ENCODE peak calls at places on chromosomes 6 and 20, in four cellular contexts. One of them, this sample, is unnamed.

GRCh38 chr6:41966961-41967311 is 25.3 kb upstream of the CCND3 start:
- DNase-seq in heart right ventricle: no peak
- DNase-seq in stomach: no peak
- DNase-seq in CD8-positive, alpha-beta T cell: no peak
- DNase-seq in this sample: no peak

GRCh38 chr6:145071836-145072235 is 663.5 kb downstream of the EPM2A start:
- DNase-seq in heart right ventricle: no peak
- DNase-seq in stomach: no peak
- DNase-seq in CD8-positive, alpha-beta T cell: no peak
- DNase-seq in this sample: no peak

GRCh38 chr20:24379116-24379927 is 90.1 kb upstream of the SYNDIG1 start:
- DNase-seq in heart right ventricle: peak; percentile 8
- DNase-seq in stomach: no peak
- DNase-seq in CD8-positive, alpha-beta T cell: no peak
- DNase-seq in this sample: no peak

GRCh38 chr20:36167826-36168634 is 13.5 kb downstream of the EPB41L1 start:
- DNase-seq in heart right ventricle: no peak
- DNase-seq in stomach: no peak
- DNase-seq in CD8-positive, alpha-beta T cell: no peak
- DNase-seq in this sample: no peak

GRCh38 chr6:105433723-105434122 is 30.8 kb upstream of the PREP start:
- DNase-seq in heart right ventricle: no peak
- DNase-seq in stomach: no peak
- DNase-seq in CD8-positive, alpha-beta T cell: no peak
- DNase-seq in this sample: no peak

GRCh38 chr6:163892814-163893561 is 478.5 kb downstream of the QKI start:
- DNase-seq in heart right ventricle: no peak
- DNase-seq in stomach: no peak
- DNase-seq in CD8-positive, alpha-beta T cell: no peak
- DNase-seq in this sample: no peak

GRCh38 chr6:131761762-131762067 is 46.1 kb upstream of the ENPP1 start:
- DNase-seq in heart right ventricle: no peak
- DNase-seq in stomach: no peak
- DNase-seq in CD8-positive, alpha-beta T cell: no peak
- DNase-seq in this sample: no peak

GRCh38 chr20:37575884-37576283 is 48.2 kb upstream of the BLCAP start:
- DNase-seq in heart right ventricle: no peak
- DNase-seq in stomach: no peak
- DNase-seq in CD8-positive, alpha-beta T cell: no peak
- DNase-seq in this sample: no peak

GRCh38 chr6:92011681-92012245 is 1407.6 kb downstream of the EPHA7 start:
- DNase-seq in heart right ventricle: no peak
- DNase-seq in stomach: no peak
- DNase-seq in CD8-positive, alpha-beta T cell: no peak
- DNase-seq in this sample: no peak

GRCh38 chr6:85561750-85562357 is 31.8 kb downstream of the SNX14 start:
- DNase-seq in heart right ventricle: no peak
- DNase-seq in stomach: no peak
- DNase-seq in CD8-positive, alpha-beta T cell: no peak
- DNase-seq in this sample: no peak

GRCh38 chr6:128492386-128492785 is 28.0 kb downstream of the PTPRK start:
- DNase-seq in heart right ventricle: no peak
- DNase-seq in stomach: peak; percentile 43
- DNase-seq in CD8-positive, alpha-beta T cell: no peak
- DNase-seq in this sample: no peak

GRCh38 chr6:74249658-74250057 is 553.7 kb downstream of the CD109 start:
- DNase-seq in heart right ventricle: no peak
- DNase-seq in stomach: no peak
- DNase-seq in CD8-positive, alpha-beta T cell: no peak
- DNase-seq in this sample: no peak

GRCh38 chr6:31837612-31838553 is 10.3 kb downstream of the HSPA1B start:
- DNase-seq in heart right ventricle: no peak
- DNase-seq in stomach: no peak
- DNase-seq in CD8-positive, alpha-beta T cell: no peak
- DNase-seq in this sample: no peak

GRCh38 chr6:13513606-13514502 is 26.5 kb upstream of the GFOD1 start:
- DNase-seq in heart right ventricle: no peak
- DNase-seq in stomach: no peak
- DNase-seq in CD8-positive, alpha-beta T cell: no peak
- DNase-seq in this sample: no peak

GRCh38 chr6:2793491-2794151 is 28.4 kb downstream of the WRNIP1 start:
- DNase-seq in heart right ventricle: no peak
- DNase-seq in stomach: peak; percentile 41
- DNase-seq in CD8-positive, alpha-beta T cell: no peak
- DNase-seq in this sample: no peak
- H3K27ac ChIP-seq in heart right ventricle: peak overlapping the region; percentile 87
- H3K27ac ChIP-seq in stomach: peak overlapping the region; percentile 84
- H3K27ac ChIP-seq in CD8-positive, alpha-beta T cell: peak overlapping the region; percentile 30
- H3K27ac ChIP-seq in this sample: peak overlapping the region; percentile 46

GRCh38 chr20:3157817-3158216 is 1.8 kb downstream of the FASTKD5 start:
- DNase-seq in heart right ventricle: no peak
- DNase-seq in stomach: no peak
- DNase-seq in CD8-positive, alpha-beta T cell: no peak
- DNase-seq in this sample: no peak

GRCh38 chr20:3158968-3159431 is 665 bp downstream of the FASTKD5 start:
- DNase-seq in heart right ventricle: no peak
- DNase-seq in stomach: no peak
- DNase-seq in CD8-positive, alpha-beta T cell: no peak
- DNase-seq in this sample: no peak

GRCh38 chr20:3161316-3162079 is 1.8 kb upstream of the FASTKD5 start:
- DNase-seq in heart right ventricle: no peak
- DNase-seq in stomach: no peak
- DNase-seq in CD8-positive, alpha-beta T cell: no peak
- DNase-seq in this sample: no peak

GRCh38 chr20:3160418-3160817 is 753 bp upstream of the FASTKD5 start:
- DNase-seq in heart right ventricle: no peak
- DNase-seq in stomach: no peak
- DNase-seq in CD8-positive, alpha-beta T cell: no peak
- DNase-seq in this sample: no peak

DNA sequence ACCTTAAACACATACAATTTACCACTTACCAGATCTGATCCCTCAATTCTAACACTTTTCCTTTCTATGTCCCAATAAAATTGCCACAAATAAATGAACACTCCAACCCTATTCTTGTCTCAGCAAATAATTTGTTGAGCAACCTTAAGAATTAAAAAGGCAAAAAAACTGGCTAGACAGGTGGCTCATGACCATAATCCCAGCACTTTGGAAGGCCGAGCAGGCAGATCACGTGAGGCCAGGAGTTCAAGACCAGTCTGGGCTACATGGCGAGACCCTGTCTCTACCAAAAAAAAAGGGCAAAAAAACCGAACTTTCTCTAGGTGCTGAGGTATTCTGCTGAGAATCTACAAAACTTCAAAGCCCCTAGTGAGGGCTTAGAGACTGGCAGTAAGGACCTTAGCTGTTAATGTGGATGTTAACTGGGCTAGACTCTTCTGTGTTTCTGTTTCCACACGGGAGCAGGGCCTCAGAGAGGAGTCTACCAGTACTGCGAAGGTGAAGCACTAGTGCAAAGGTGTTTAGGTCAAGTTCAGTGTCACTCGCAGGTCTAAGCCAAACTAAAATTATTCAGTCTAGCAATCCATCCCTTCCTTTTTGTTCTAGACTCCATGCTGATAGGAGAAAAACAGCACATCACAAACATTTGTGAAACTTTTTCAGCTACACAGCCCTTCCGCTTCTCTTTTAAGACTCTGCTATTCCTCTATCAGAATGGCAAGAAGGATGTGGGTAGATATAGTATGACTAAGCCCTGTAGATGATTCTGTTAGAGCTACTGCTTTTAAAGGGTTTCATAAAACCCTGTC is 2.6 kb downstream of the FASTKD5 start:
- DNase-seq in heart right ventricle: no peak
- DNase-seq in stomach: no peak
- DNase-seq in CD8-positive, alpha-beta T cell: no peak
- DNase-seq in this sample: no peak
- H3K27ac ChIP-seq in heart right ventricle: peak overlapping the region; percentile 1
- H3K27ac ChIP-seq in stomach: peak overlapping the region; percentile 3
- H3K27ac ChIP-seq in CD8-positive, alpha-beta T cell: no peak overlapping the region
- H3K27ac ChIP-seq in this sample: no peak overlapping the region

DNA sequence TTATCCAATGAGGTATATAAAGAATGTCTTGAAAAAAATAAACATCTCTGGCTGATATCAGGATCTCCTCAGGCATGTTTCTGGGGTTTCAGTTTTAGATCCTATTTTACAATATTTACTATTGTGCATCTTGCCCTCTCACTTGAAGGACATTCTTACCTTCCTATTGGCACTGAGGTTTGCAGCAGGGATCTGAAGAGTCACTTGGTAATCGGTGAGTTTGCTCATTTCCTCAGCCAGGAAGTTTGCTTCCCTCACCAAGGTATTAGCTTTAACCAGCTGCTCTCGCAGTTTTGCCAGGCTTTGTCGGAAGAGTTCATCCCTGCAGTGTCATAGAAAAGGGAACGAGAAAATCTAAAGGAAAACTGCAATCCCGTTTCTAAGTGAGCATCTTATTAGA is 101.9 kb upstream of the NUP153 start:
- DNase-seq in heart right ventricle: no peak
- DNase-seq in stomach: no peak
- DNase-seq in CD8-positive, alpha-beta T cell: no peak
- DNase-seq in this sample: no peak
- H3K27ac ChIP-seq in heart right ventricle: no peak overlapping the region
- H3K27ac ChIP-seq in stomach: no peak overlapping the region
- H3K27ac ChIP-seq in CD8-positive, alpha-beta T cell: no peak overlapping the region
- H3K27ac ChIP-seq in this sample: no peak overlapping the region

DNA sequence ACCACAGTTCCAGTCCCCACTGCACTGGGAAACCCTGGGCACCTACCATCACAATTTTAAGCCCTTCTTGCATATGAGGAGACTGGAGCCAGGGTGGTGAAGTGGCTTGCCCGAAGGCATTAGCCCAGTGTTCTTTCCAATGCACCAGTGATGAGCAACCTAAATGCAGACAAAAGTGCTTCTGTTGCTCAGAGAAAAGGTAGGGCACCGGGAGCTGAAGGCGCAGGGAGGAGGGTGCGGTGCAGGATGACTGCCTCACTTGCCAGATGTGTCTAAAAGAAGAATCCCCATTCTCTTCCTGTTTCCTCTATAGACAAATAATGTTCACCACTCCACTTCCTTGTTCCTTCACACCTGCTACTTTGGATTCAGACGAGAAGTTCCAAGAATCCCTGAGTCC is 86.5 kb downstream of the QRSL1 start:
- DNase-seq in heart right ventricle: no peak
- DNase-seq in stomach: no peak
- DNase-seq in CD8-positive, alpha-beta T cell: no peak
- DNase-seq in this sample: no peak
- H3K27ac ChIP-seq in heart right ventricle: no peak overlapping the region
- H3K27ac ChIP-seq in stomach: no peak overlapping the region
- H3K27ac ChIP-seq in CD8-positive, alpha-beta T cell: no peak overlapping the region
- H3K27ac ChIP-seq in this sample: no peak overlapping the region

DNA sequence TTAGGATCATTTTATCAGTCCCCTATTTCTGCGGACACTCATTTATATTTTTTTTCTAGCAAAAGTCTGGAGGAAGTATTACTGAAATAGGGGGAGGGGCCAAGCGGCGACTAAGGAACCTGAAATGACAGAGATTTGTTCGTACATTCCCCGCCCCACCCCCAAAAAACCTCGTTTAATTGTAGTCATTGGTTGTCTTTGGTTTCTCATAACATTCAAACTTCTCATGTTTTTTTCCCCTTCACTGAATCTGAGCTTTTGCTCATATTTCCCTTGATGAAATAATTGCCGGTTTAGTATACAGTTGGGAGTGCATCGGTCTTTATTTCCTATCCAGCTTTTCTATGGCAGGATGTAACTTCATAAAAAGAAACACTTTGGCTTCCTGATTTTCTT is 776 bp upstream of the FYN start:
- DNase-seq in heart right ventricle: peak; percentile 37
- DNase-seq in stomach: no peak
- DNase-seq in CD8-positive, alpha-beta T cell: peak; percentile 78
- DNase-seq in this sample: no peak
- H3K27ac ChIP-seq in heart right ventricle: peak overlapping the region; percentile 90
- H3K27ac ChIP-seq in stomach: peak overlapping the region; percentile 91
- H3K27ac ChIP-seq in CD8-positive, alpha-beta T cell: peak overlapping the region; percentile 86
- H3K27ac ChIP-seq in this sample: peak overlapping the region; percentile 60

GRCh38 chr20:47860049-47860830 is 75.0 kb upstream of the SULF2 start:
- DNase-seq in heart right ventricle: no peak
- DNase-seq in stomach: no peak
- DNase-seq in CD8-positive, alpha-beta T cell: no peak
- DNase-seq in this sample: no peak

GRCh38 chr20:47859255-47859654 is 74.0 kb upstream of the SULF2 start:
- DNase-seq in heart right ventricle: no peak
- DNase-seq in stomach: no peak
- DNase-seq in CD8-positive, alpha-beta T cell: no peak
- DNase-seq in this sample: no peak

GRCh38 chr20:47855799-47856198 is 70.5 kb upstream of the SULF2 start:
- DNase-seq in heart right ventricle: no peak
- DNase-seq in stomach: no peak
- DNase-seq in CD8-positive, alpha-beta T cell: no peak
- DNase-seq in this sample: no peak

GRCh38 chr20:47857142-47857993 is 72.1 kb upstream of the SULF2 start:
- DNase-seq in heart right ventricle: peak; percentile 62
- DNase-seq in stomach: no peak
- DNase-seq in CD8-positive, alpha-beta T cell: no peak
- DNase-seq in this sample: no peak

GRCh38 chr20:47857994-47858557 is 72.8 kb upstream of the SULF2 start:
- DNase-seq in heart right ventricle: peak; percentile 59
- DNase-seq in stomach: no peak
- DNase-seq in CD8-positive, alpha-beta T cell: no peak
- DNase-seq in this sample: no peak
- H3K27ac ChIP-seq in heart right ventricle: peak overlapping the region; percentile 55
- H3K27ac ChIP-seq in stomach: peak overlapping the region; percentile 53
- H3K27ac ChIP-seq in CD8-positive, alpha-beta T cell: no peak overlapping the region
- H3K27ac ChIP-seq in this sample: no peak overlapping the region

GRCh38 chr20:33433465-33433864 is 10.1 kb downstream of the SNTA1 start:
- DNase-seq in heart right ventricle: peak; percentile 81
- DNase-seq in stomach: peak; percentile 59
- DNase-seq in CD8-positive, alpha-beta T cell: no peak
- DNase-seq in this sample: no peak
- H3K27ac ChIP-seq in heart right ventricle: peak overlapping the region; percentile 92
- H3K27ac ChIP-seq in stomach: peak overlapping the region; percentile 43
- H3K27ac ChIP-seq in CD8-positive, alpha-beta T cell: no peak overlapping the region
- H3K27ac ChIP-seq in this sample: peak overlapping the region; percentile 68

GRCh38 chr20:23087587-23088275 is 1.6 kb upstream of the CD93 start:
- DNase-seq in heart right ventricle: no peak
- DNase-seq in stomach: no peak
- DNase-seq in CD8-positive, alpha-beta T cell: no peak
- DNase-seq in this sample: no peak
- H3K27ac ChIP-seq in heart right ventricle: peak overlapping the region; percentile 99
- H3K27ac ChIP-seq in stomach: peak overlapping the region; percentile 84
- H3K27ac ChIP-seq in CD8-positive, alpha-beta T cell: no peak overlapping the region
- H3K27ac ChIP-seq in this sample: no peak overlapping the region

This sample was measured in caudate nucleus.